ENCODE peak calls at places on chromosomes 4 and X, in four cellular contexts. H is naive thymus-derived CD4-positive, alpha-beta T cell; O is aorta; I is stimulated activated naive CD8-positive, alpha-beta T cell treated with anti-CD3 and anti-CD28 coated beads, Interleukin-15, amount 100 ng/mL, for 72 hours. R is an unnamed sample.

GRCh38 chr4:133598779-133599178 is 449.7 kb downstream of the PCDH10 start:
- DNase-seq in H (no peak), O (no peak), I (no peak), R (no peak)

GRCh38 chr4:5609265-5610007 is 98.9 kb downstream of the EVC2 start:
- DNase-seq in H (no peak), O (no peak), I (no peak), R (no peak)

GRCh38 chrX:153780678-153781427 is at the start of gene SRPK3:
- DNase-seq in H (no peak), O (no peak), I (no peak), R (no peak)

GRCh38 chr4:8352368-8353157 is 83.0 kb downstream of the HTRA3 start:
- DNase-seq in H (no peak), O (no peak), I (no peak), R (no peak)

GRCh38 chrX:103330601-103331397 is 760 bp downstream of the TCEAL7 start:
- DNase-seq in H (no peak), O (no peak), I (no peak), R (no peak)

GRCh38 chr4:177369372-177369771 is 59.7 kb downstream of the NEIL3 start:
- DNase-seq in H (no peak), O (no peak), I (no peak), R (no peak)

GRCh38 chr4:158877069-158877468 is 108.2 kb downstream of the FNIP2 start:
- DNase-seq in H (no peak), O (no peak), I (no peak), R (no peak)

GRCh38 chr4:25817059-25817681 is 45.6 kb downstream of the SEL1L3 start:
- DNase-seq in H (no peak), O (no peak), I (no peak), R (no peak)

GRCh38 chr4:8909548-8909947 is 37.9 kb upstream of the HMX1 start:
- DNase-seq in H (no peak), O (peak; percentile 25), I (no peak), R (no peak)

GRCh38 chr4:185088899-185089298 is 54.2 kb upstream of the SLC25A4 start:
- DNase-seq in H (no peak), O (no peak), I (no peak), R (peak; percentile 71)

GRCh38 chr4:73589887-73590801 is 30.1 kb downstream of the RASSF6 start:
- DNase-seq in H (no peak), O (no peak), I (no peak), R (no peak)

GRCh38 chr4:6032249-6033244 is 14.3 kb upstream of the C4orf50 start:
- DNase-seq in H (no peak), O (peak; percentile 58), I (no peak), R (no peak)

R was measured in mucosa of gallbladder.